ENCODE peak calls at places on chromosomes 16 and 17, in ten cellular contexts. One of them, this sample, is unnamed.

GRCh38 chr16:8565498-8565897 is 24.8 kb downstream of the TMEM114 start:
- DNase-seq in heart right ventricle: no peak
- DNase-seq in Peyer's patch: no peak
- DNase-seq in tibial artery: no peak
- DNase-seq in fibroblast of mammary gland: no peak
- DNase-seq in psoas muscle: no peak
- DNase-seq in uterus: no peak
- DNase-seq in epithelial cell of esophagus: no peak
- DNase-seq in thoracic aorta: no peak
- DNase-seq in dorsolateral prefrontal cortex: no peak
- DNase-seq in this sample: no peak

GRCh38 chr16:27922433-27922832 is 141.1 kb downstream of the GSG1L start:
- DNase-seq in heart right ventricle: no peak
- DNase-seq in Peyer's patch: no peak
- DNase-seq in tibial artery: no peak
- DNase-seq in fibroblast of mammary gland: no peak
- DNase-seq in psoas muscle: no peak
- DNase-seq in uterus: no peak
- DNase-seq in epithelial cell of esophagus: no peak
- DNase-seq in thoracic aorta: no peak
- DNase-seq in dorsolateral prefrontal cortex: no peak
- DNase-seq in this sample: no peak

GRCh38 chr16:89918453-89919347 is at the start of gene MC1R:
- DNase-seq in heart right ventricle: no peak
- DNase-seq in Peyer's patch: no peak
- DNase-seq in tibial artery: no peak
- DNase-seq in fibroblast of mammary gland: peak
- DNase-seq in psoas muscle: no peak
- DNase-seq in uterus: no peak
- DNase-seq in epithelial cell of esophagus: no peak
- DNase-seq in thoracic aorta: no peak
- DNase-seq in dorsolateral prefrontal cortex: no peak
- DNase-seq in this sample: no peak

GRCh38 chr16:51416921-51417320 is 265.9 kb upstream of the SALL1 start:
- DNase-seq in heart right ventricle: no peak
- DNase-seq in Peyer's patch: no peak
- DNase-seq in tibial artery: no peak
- DNase-seq in fibroblast of mammary gland: peak
- DNase-seq in psoas muscle: no peak
- DNase-seq in uterus: no peak
- DNase-seq in epithelial cell of esophagus: no peak
- DNase-seq in thoracic aorta: no peak
- DNase-seq in dorsolateral prefrontal cortex: no peak
- DNase-seq in this sample: no peak

GRCh38 chr17:34361478-34362061 is 1.5 kb downstream of the CCL1 start:
- DNase-seq in heart right ventricle: peak
- DNase-seq in Peyer's patch: peak
- DNase-seq in tibial artery: peak
- DNase-seq in fibroblast of mammary gland: peak
- DNase-seq in psoas muscle: peak
- DNase-seq in uterus: peak
- DNase-seq in epithelial cell of esophagus: peak
- DNase-seq in thoracic aorta: peak
- DNase-seq in dorsolateral prefrontal cortex: peak
- DNase-seq in this sample: peak

GRCh38 chr16:3121843-3122467 is 9.6 kb downstream of the ZNF205 start:
- DNase-seq in heart right ventricle: no peak
- DNase-seq in Peyer's patch: no peak
- DNase-seq in tibial artery: no peak
- DNase-seq in fibroblast of mammary gland: no peak
- DNase-seq in psoas muscle: no peak
- DNase-seq in uterus: no peak
- DNase-seq in epithelial cell of esophagus: no peak
- DNase-seq in thoracic aorta: no peak
- DNase-seq in dorsolateral prefrontal cortex: no peak
- DNase-seq in this sample: no peak

GRCh38 chr17:16512011-16512410 is 20.0 kb upstream of the LRRC75A start:
- DNase-seq in heart right ventricle: no peak
- DNase-seq in Peyer's patch: no peak
- DNase-seq in tibial artery: no peak
- DNase-seq in fibroblast of mammary gland: no peak
- DNase-seq in psoas muscle: no peak
- DNase-seq in uterus: no peak
- DNase-seq in epithelial cell of esophagus: no peak
- DNase-seq in thoracic aorta: no peak
- DNase-seq in dorsolateral prefrontal cortex: no peak
- DNase-seq in this sample: no peak

GRCh38 chr17:81812571-81813370 is 8.8 kb downstream of the GCGR start:
- DNase-seq in heart right ventricle: no peak
- DNase-seq in Peyer's patch: no peak
- DNase-seq in tibial artery: no peak
- DNase-seq in fibroblast of mammary gland: no peak
- DNase-seq in psoas muscle: no peak
- DNase-seq in uterus: no peak
- DNase-seq in epithelial cell of esophagus: no peak
- DNase-seq in thoracic aorta: no peak
- DNase-seq in dorsolateral prefrontal cortex: no peak
- DNase-seq in this sample: no peak

GRCh38 chr17:68314916-68315535 is 23.7 kb downstream of the ARSG start:
- DNase-seq in heart right ventricle: no peak
- DNase-seq in Peyer's patch: peak
- DNase-seq in tibial artery: peak
- DNase-seq in fibroblast of mammary gland: no peak
- DNase-seq in psoas muscle: no peak
- DNase-seq in uterus: no peak
- DNase-seq in epithelial cell of esophagus: no peak
- DNase-seq in thoracic aorta: no peak
- DNase-seq in dorsolateral prefrontal cortex: no peak
- DNase-seq in this sample: no peak

GRCh38 chr16:51012396-51012795 is 138.7 kb downstream of the SALL1 start:
- DNase-seq in heart right ventricle: no peak
- DNase-seq in Peyer's patch: no peak
- DNase-seq in tibial artery: no peak
- DNase-seq in fibroblast of mammary gland: no peak
- DNase-seq in psoas muscle: no peak
- DNase-seq in uterus: no peak
- DNase-seq in epithelial cell of esophagus: no peak
- DNase-seq in thoracic aorta: no peak
- DNase-seq in dorsolateral prefrontal cortex: no peak
- DNase-seq in this sample: no peak

GRCh38 chr17:2058521-2059124 is 3.7 kb downstream of the HIC1 start:
- DNase-seq in heart right ventricle: peak
- DNase-seq in Peyer's patch: peak
- DNase-seq in tibial artery: peak
- DNase-seq in fibroblast of mammary gland: peak
- DNase-seq in psoas muscle: peak
- DNase-seq in uterus: peak
- DNase-seq in epithelial cell of esophagus: peak
- DNase-seq in thoracic aorta: no peak
- DNase-seq in dorsolateral prefrontal cortex: no peak
- DNase-seq in this sample: no peak

GRCh38 chr16:54957403-54957802 is 26.7 kb downstream of the IRX5 start:
- DNase-seq in heart right ventricle: no peak
- DNase-seq in Peyer's patch: no peak
- DNase-seq in tibial artery: no peak
- DNase-seq in fibroblast of mammary gland: peak
- DNase-seq in psoas muscle: no peak
- DNase-seq in uterus: no peak
- DNase-seq in epithelial cell of esophagus: peak
- DNase-seq in thoracic aorta: no peak
- DNase-seq in dorsolateral prefrontal cortex: no peak
- DNase-seq in this sample: no peak

GRCh38 chr17:37047631-37048104 is 98.9 kb downstream of the AATF start:
- DNase-seq in heart right ventricle: peak
- DNase-seq in Peyer's patch: peak
- DNase-seq in tibial artery: peak
- DNase-seq in fibroblast of mammary gland: peak
- DNase-seq in psoas muscle: peak
- DNase-seq in uterus: peak
- DNase-seq in epithelial cell of esophagus: peak
- DNase-seq in thoracic aorta: peak
- DNase-seq in dorsolateral prefrontal cortex: peak
- DNase-seq in this sample: peak

DNA sequence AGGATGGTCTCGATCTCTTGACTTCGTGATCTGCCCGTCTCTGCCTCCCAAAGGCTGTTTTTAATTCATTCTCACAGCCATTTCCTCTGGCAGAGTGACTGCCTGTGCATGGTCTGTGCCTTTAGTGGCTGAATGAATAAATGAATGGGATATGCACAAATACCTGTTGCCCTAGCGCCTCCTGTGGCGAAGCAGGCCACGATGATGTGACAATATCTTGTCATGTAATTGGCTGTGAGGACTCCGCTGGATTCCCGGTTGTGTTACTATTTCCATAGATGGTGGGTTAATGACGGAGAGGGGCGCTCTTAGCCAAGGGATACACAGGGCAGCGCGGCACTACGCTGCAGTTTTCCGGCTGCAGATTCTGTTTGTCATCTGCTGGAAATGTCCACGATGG is 26.8 kb upstream of the ENDOV start:
- DNase-seq in heart right ventricle: no peak
- DNase-seq in Peyer's patch: no peak
- DNase-seq in tibial artery: no peak
- DNase-seq in fibroblast of mammary gland: no peak
- DNase-seq in psoas muscle: no peak
- DNase-seq in uterus: no peak
- DNase-seq in epithelial cell of esophagus: no peak
- DNase-seq in thoracic aorta: no peak
- DNase-seq in dorsolateral prefrontal cortex: no peak
- DNase-seq in this sample: no peak
- TF ChIP-seq CTCF in heart right ventricle: no peak
- TF ChIP-seq CTCF in Peyer's patch: no peak
- TF ChIP-seq CTCF in tibial artery: no peak
- TF ChIP-seq CTCF in fibroblast of mammary gland: no peak
- TF ChIP-seq CTCF in psoas muscle: no peak
- TF ChIP-seq CTCF in uterus: no peak
- TF ChIP-seq CTCF in epithelial cell of esophagus: no peak
- TF ChIP-seq CTCF in thoracic aorta: no peak
- TF ChIP-seq CTCF in dorsolateral prefrontal cortex: no peak
- TF ChIP-seq CTCF in this sample: no peak

DNA sequence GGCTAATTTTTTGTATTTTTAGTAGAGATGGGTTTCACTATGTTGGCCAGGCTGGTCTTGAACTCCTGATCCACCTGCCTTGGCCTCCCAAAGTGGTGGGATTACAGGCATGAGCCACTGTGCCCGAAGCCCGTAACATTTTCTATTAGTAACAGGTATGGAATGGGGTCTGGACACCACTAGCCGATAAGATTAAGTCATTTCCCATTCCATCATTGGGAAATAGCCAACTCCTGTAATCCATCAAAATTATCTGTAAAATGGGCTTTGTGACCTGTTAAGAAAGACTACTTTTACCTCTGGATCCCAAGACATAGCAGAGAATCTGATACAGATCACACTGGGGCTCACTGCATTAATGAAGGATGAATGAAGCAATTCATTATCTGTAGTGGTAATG is 3.9 kb upstream of the LUC7L3 start:
- DNase-seq in heart right ventricle: no peak
- DNase-seq in Peyer's patch: no peak
- DNase-seq in tibial artery: no peak
- DNase-seq in fibroblast of mammary gland: no peak
- DNase-seq in psoas muscle: no peak
- DNase-seq in uterus: no peak
- DNase-seq in epithelial cell of esophagus: no peak
- DNase-seq in thoracic aorta: no peak
- DNase-seq in dorsolateral prefrontal cortex: no peak
- DNase-seq in this sample: no peak
- TF ChIP-seq CTCF in heart right ventricle: no peak
- TF ChIP-seq CTCF in Peyer's patch: no peak
- TF ChIP-seq CTCF in tibial artery: no peak
- TF ChIP-seq CTCF in fibroblast of mammary gland: no peak
- TF ChIP-seq CTCF in psoas muscle: no peak
- TF ChIP-seq CTCF in uterus: no peak
- TF ChIP-seq CTCF in epithelial cell of esophagus: no peak
- TF ChIP-seq CTCF in thoracic aorta: no peak
- TF ChIP-seq CTCF in dorsolateral prefrontal cortex: no peak
- TF ChIP-seq CTCF in this sample: no peak

DNA sequence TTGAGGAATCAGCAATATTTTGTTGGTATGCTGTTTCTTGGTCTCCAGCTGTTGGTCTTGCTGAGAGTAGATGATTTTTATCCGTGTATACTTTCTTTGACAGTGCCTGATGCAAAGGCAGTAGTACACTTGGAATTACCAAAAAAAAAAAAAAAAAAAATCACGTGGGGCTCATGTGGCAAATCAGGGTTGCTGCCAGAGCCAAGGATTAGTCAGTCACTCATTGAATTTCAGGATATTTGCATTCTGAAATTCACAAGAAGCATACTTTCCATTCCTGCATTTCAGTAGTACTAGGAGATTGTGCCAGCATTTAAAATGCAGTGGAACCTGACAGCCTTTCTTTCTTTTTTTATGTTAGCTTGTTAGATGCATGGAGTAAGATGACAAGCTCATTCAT is 58.6 kb downstream of the TANGO6 start:
- DNase-seq in heart right ventricle: no peak
- DNase-seq in Peyer's patch: no peak
- DNase-seq in tibial artery: no peak
- DNase-seq in fibroblast of mammary gland: peak
- DNase-seq in psoas muscle: no peak
- DNase-seq in uterus: no peak
- DNase-seq in epithelial cell of esophagus: peak
- DNase-seq in thoracic aorta: no peak
- DNase-seq in dorsolateral prefrontal cortex: no peak
- DNase-seq in this sample: no peak
- TF ChIP-seq CTCF in heart right ventricle: no peak
- TF ChIP-seq CTCF in Peyer's patch: no peak
- TF ChIP-seq CTCF in tibial artery: no peak
- TF ChIP-seq CTCF in fibroblast of mammary gland: no peak
- TF ChIP-seq CTCF in psoas muscle: no peak
- TF ChIP-seq CTCF in uterus: no peak
- TF ChIP-seq CTCF in epithelial cell of esophagus: no peak
- TF ChIP-seq CTCF in thoracic aorta: no peak
- TF ChIP-seq CTCF in dorsolateral prefrontal cortex: no peak
- TF ChIP-seq CTCF in this sample: no peak

DNA sequence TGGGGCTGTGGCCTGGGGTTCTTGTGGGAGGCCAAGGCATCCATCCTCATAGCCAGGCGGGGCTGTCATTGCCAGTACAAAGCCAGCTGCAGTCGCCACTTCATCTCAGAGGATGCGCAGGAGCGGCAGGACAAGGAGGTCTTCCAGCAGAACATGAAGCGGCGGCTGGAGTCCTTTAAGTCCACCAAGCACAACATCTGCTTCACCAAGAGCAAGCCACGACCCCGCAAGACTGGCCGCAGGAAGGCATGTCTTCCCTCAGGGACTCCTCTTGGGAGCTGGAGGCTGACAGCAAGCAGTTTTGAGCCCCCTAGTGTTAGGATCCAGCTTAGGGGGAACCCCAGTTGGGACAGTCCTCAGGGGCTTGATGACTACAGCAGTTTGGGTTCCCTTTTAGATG is 15.1 kb upstream of the PLEKHG4 start:
- DNase-seq in heart right ventricle: no peak
- DNase-seq in Peyer's patch: no peak
- DNase-seq in tibial artery: peak
- DNase-seq in fibroblast of mammary gland: no peak
- DNase-seq in psoas muscle: peak
- DNase-seq in uterus: no peak
- DNase-seq in epithelial cell of esophagus: no peak
- DNase-seq in thoracic aorta: no peak
- DNase-seq in dorsolateral prefrontal cortex: no peak
- DNase-seq in this sample: no peak
- TF ChIP-seq CTCF in heart right ventricle: no peak
- TF ChIP-seq CTCF in Peyer's patch: no peak
- TF ChIP-seq CTCF in tibial artery: no peak
- TF ChIP-seq CTCF in fibroblast of mammary gland: no peak
- TF ChIP-seq CTCF in psoas muscle: no peak
- TF ChIP-seq CTCF in uterus: no peak
- TF ChIP-seq CTCF in epithelial cell of esophagus: no peak
- TF ChIP-seq CTCF in thoracic aorta: no peak
- TF ChIP-seq CTCF in dorsolateral prefrontal cortex: no peak
- TF ChIP-seq CTCF in this sample: no peak